ENCODE peak calls at places on chromosomes 3 and 15, in eight cellular contexts. B is Caco-2, X is heart right ventricle, P is IMR-90, D is HCT116, Z is body of pancreas, A is MM.1S, R is pancreas. T is an unnamed sample. For H3K36me3, the result is how much of the 10 kb centered on the place peaks cover.

GRCh38 chr15:33068007-33068441 is 126.5 kb downstream of the FMN1 start:
- DNase-seq in D (no peak), R (peak), B (peak), P (no peak), A (peak), Z (peak), X (peak), T (peak)

GRCh38 chr3:156735471-156735870 is 61.1 kb downstream of the TIPARP start:
- DNase-seq in X (no peak), P (no peak), Z (no peak), D (no peak), B (no peak), A (no peak), R (no peak), T (no peak)

GRCh38 chr15:77851696-77852095 is 219.0 kb upstream of the LINGO1 start:
- DNase-seq in R (no peak), P (no peak), D (no peak), X (no peak), A (no peak), Z (no peak), B (no peak), T (no peak)

GRCh38 chr3:36957862-36958686 is 13.2 kb upstream of the TRANK1 start:
- DNase-seq in B (no peak), R (no peak), P (peak), Z (no peak), D (no peak), X (no peak), A (no peak), T (no peak)

GRCh38 chr3:197027151-197027895 is 2.3 kb downstream of the MELTF start:
- DNase-seq in B (peak), A (no peak), D (no peak), X (no peak), R (peak), P (peak), Z (no peak), T (no peak)

GRCh38 chr15:80562033-80562432 is 133.1 kb upstream of the ABHD17C start:
- DNase-seq in Z (no peak), R (no peak), D (no peak), A (no peak), B (no peak), P (peak), X (no peak), T (no peak)

GRCh38 chr3:109188726-109189125 is 52.2 kb downstream of the C3orf85 start:
- DNase-seq in P (no peak), D (no peak), A (no peak), B (no peak), X (no peak), R (no peak), Z (peak), T (no peak)

GRCh38 chr3:18061737-18062136 is 319.3 kb upstream of the TBC1D5 start:
- DNase-seq in A (no peak), B (no peak), X (no peak), D (no peak), P (no peak), R (no peak), Z (no peak), T (no peak)

GRCh38 chr15:101057841-101058407 is 138.8 kb downstream of the LRRK1 start:
- DNase-seq in A (no peak), P (no peak), D (no peak), B (no peak), X (no peak), Z (no peak), R (no peak), T (peak)

GRCh38 chr3:34569437-34569836 is 771.0 kb downstream of the PDCD6IP start:
- DNase-seq in Z (no peak), P (no peak), B (no peak), X (no peak), D (no peak), R (no peak), A (no peak), T (no peak)

GRCh38 chr3:151327571-151328198 is 1.7 kb downstream of the P2RY13 start:
- DNase-seq in P (peak), X (no peak), A (no peak), Z (no peak), B (no peak), R (no peak), D (no peak), T (no peak)

GRCh38 chr3:189937302-189938255 is 183.1 kb downstream of the P3H2 start:
- DNase-seq in Z (no peak), P (peak), B (no peak), A (no peak), X (no peak), R (no peak), D (peak), T (no peak)

GRCh38 chr3:60182697-60183096 is 1068.6 kb downstream of the FHIT start:
- DNase-seq in X (no peak), Z (no peak), D (no peak), P (no peak), R (no peak), A (no peak), B (no peak), T (no peak)

GRCh38 chr3:188780188-188781147 is 391.3 kb upstream of the TPRG1 start:
- DNase-seq in R (no peak), Z (peak), D (no peak), X (no peak), A (no peak), P (no peak), B (no peak), T (peak)

DNA sequence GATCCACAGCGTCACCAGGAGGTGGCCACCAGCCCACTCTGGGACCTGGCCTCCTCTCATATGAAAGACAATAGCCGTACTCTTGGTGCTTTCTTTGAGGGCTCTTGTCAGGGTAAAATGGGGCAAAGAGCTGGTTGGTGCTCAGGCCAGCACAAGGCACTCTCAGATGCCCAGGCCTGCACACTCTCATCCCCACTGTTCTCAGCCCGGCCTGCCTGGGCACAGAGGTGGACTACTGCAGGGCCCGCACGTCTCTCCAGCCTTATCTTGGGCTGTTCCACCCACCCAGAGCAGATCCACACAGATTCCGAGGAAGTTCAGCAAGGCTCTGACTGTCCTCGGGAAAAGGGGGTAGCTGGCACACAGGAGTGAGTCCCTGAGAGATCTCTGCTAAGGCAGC is 122.8 kb upstream of the PRR20G start:
- DNase-seq in A (no peak), B (no peak), P (no peak), R (no peak), X (peak), Z (no peak), D (no peak), T (peak)
- H3K36me3 ChIP-seq in A (under half), B (under half), P (under half), R (under half), X (under half), Z (under half), D (under half), T (under half)

DNA sequence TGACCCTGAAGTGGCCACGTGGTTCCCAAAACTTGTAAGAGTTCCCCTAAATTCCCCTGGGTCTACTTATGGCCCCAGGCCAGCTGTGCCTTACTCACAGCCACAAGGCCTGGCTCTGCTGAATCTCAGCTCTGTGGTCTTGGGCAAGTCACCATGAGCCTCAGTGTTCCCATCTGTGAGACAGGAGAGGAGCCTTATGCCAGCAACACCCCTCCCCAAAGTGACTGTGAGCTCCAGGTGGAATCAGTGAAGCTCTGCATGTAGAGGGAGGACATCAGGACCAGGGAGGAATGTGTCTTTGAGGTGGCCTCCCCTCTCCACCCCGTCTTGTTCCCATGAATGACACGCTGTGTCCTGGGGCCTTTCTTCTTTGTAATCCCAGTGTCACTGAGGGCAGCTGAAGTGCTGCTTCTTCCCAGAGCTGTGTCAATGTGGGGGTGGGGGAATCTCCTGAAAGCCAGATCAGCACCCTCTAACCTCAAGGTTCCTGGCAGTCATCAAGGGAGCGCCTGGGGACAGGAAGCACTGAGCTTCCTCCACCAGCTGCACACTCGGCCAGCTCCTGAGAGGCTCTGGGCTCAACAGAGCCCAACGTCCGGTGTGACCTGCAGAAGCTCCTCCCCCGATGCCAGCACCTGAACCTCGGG is 258.9 kb downstream of the UACA start:
- DNase-seq in Z (peak), A (peak), X (peak), R (no peak), D (no peak), P (peak), B (no peak), T (no peak)
- H3K4me3 ChIP-seq in Z (no peak), A (peak), X (no peak), R (no peak), D (no peak), P (no peak), B (no peak), T (no peak)

GRCh38 chr3:111892070-111892469 is 33.0 kb downstream of the PHLDB2 start:
- DNase-seq in Z (no peak), A (no peak), P (no peak), B (no peak), D (no peak), R (no peak), X (no peak), T (no peak)

GRCh38 chr3:111890051-111890580 is 31.1 kb downstream of the PHLDB2 start:
- DNase-seq in R (no peak), X (no peak), Z (no peak), D (no peak), A (peak), B (no peak), P (no peak), T (no peak)

GRCh38 chr3:111899966-111900365 is 40.9 kb downstream of the PHLDB2 start:
- DNase-seq in A (peak), P (no peak), R (no peak), B (no peak), D (no peak), X (no peak), Z (no peak), T (no peak)

GRCh38 chr3:111895079-111895478 is 36.0 kb downstream of the PHLDB2 start:
- DNase-seq in B (no peak), D (peak), R (no peak), Z (no peak), X (no peak), P (peak), A (peak), T (no peak)
- TF ChIP-seq CTCF in B (peak), D (peak), R (no peak), Z (peak), X (peak), P (peak), A (peak), T (no peak)

GRCh38 chr3:14448756-14449728 is 46.6 kb downstream of the SLC6A6 start:
- DNase-seq in Z (no peak), P (no peak), X (no peak), A (no peak), D (no peak), R (peak), B (no peak), T (no peak)
- H3K36me3 ChIP-seq in Z (under half), P (under half), X (half or more), A (under half), D (under half), R (under half), B (under half), T (under half)

GRCh38 chr3:44557074-44557473 is 2.1 kb downstream of the ZKSCAN7 start:
- DNase-seq in D (no peak), X (no peak), A (no peak), R (no peak), B (no peak), Z (no peak), P (no peak), T (no peak)
- H3K4me3 ChIP-seq in D (no peak), X (no peak), A (no peak), R (no peak), B (no peak), Z (no peak), P (no peak), T (no peak)

T was measured in lung.